ENCODE peak calls at places on chromosomes 7 and 10, in five cellular contexts. E is D341Med; I is stimulated activated CD4-positive, alpha-beta T cell treated with anti-CD3 and anti-CD28 coated beads, Interleukin-12 subunit alpha, Interleukin-12 subunit beta, amount 100 ng/mL, for 4 hours; O is suprapubic skin; F is tibial nerve. T is an unnamed sample.

GRCh38 chr7:158024881-158025280 is 562.7 kb downstream of the PTPRN2 start:
- DNase-seq in F (no peak), O (peak; percentile 40), E (no peak), I (no peak), T (peak; percentile 18)

GRCh38 chr7:95055295-95055694 is 147.9 kb downstream of the PPP1R9A start:
- DNase-seq in F (no peak), E (no peak), I (no peak), O (no peak), T (no peak)

GRCh38 chr10:58651040-58651439 is 138.4 kb downstream of the BICC1 start:
- DNase-seq in O (no peak), I (no peak), E (no peak), F (peak; percentile 15), T (no peak)

GRCh38 chr10:62647375-62648092 is 157.0 kb upstream of the ADO start:
- DNase-seq in E (no peak), F (no peak), O (no peak), I (no peak), T (no peak)

GRCh38 chr7:39288303-39288702 is 277.9 kb upstream of the YAE1 start:
- DNase-seq in F (no peak), E (no peak), I (no peak), O (no peak), T (no peak)

GRCh38 chr10:7756360-7756992 is 31.3 kb downstream of the KIN start:
- DNase-seq in E (peak; percentile 62), F (no peak), I (no peak), O (no peak), T (no peak)

GRCh38 chr7:74483402-74484336 is 30.0 kb downstream of the GTF2IRD1 start:
- DNase-seq in E (no peak), O (no peak), I (no peak), F (no peak), T (no peak)

GRCh38 chr10:51574248-51575067 is 124.9 kb downstream of the CSTF2T start:
- DNase-seq in I (no peak), E (no peak), O (no peak), F (no peak), T (no peak)

GRCh38 chr10:97522071-97522470 is 23.3 kb downstream of the UBTD1 start:
- DNase-seq in E (no peak), O (no peak), F (no peak), I (no peak), T (no peak)

GRCh38 chr10:120041807-120042545 is 149.4 kb downstream of the SEC23IP start:
- DNase-seq in E (no peak), O (no peak), F (no peak), I (no peak), T (no peak)

GRCh38 chr10:108412323-108412722 is 1247.8 kb upstream of the SORCS1 start:
- DNase-seq in I (no peak), O (no peak), F (no peak), E (no peak), T (no peak)